ENCODE peak calls at places on chromosomes 3 and 15, in nine cellular contexts. K is left ventricle myocardium inferior, G is transverse colon, D is stomach, Z is PC-3, N is psoas muscle, L is sigmoid colon, M is lower lobe of right lung, W is IMR-90. V is an unnamed sample.
A peak's percentile ranks its signal among the peaks of the same experiment; 100 is the strongest.

GRCh38 chr15:46892621-46893160 is 824.6 kb upstream of the SEMA6D start:
- DNase-seq in K (no peak), G (no peak), D (no peak), Z (peak; percentile 51), N (no peak), L (no peak), M (no peak), W (no peak), V (no peak)

GRCh38 chr15:70470556-70471191 is 292.7 kb downstream of the UACA start:
- DNase-seq in K (no peak), G (no peak), D (no peak), Z (peak; percentile 44), N (no peak), L (no peak), M (no peak), W (no peak), V (no peak)

GRCh38 chr3:124691599-124691998 is 38.7 kb upstream of the UMPS start:
- DNase-seq in K (no peak), G (no peak), D (no peak), Z (no peak), N (no peak), L (no peak), M (no peak), W (no peak), V (no peak)

GRCh38 chr3:122921791-122922651 is 105.5 kb downstream of the SEMA5B start:
- DNase-seq in K (no peak), G (no peak), D (no peak), Z (no peak), N (no peak), L (peak; percentile 62), M (no peak), W (no peak), V (peak; percentile 21)

GRCh38 chr15:78709263-78709882 is 68.4 kb upstream of the CHRNB4 start:
- DNase-seq in K (peak; percentile 62), G (peak; percentile 75), D (peak; percentile 78), Z (peak; percentile 74), N (peak; percentile 61), L (peak; percentile 88), M (peak; percentile 82), W (peak; percentile 7), V (no peak)

GRCh38 chr3:82802501-82802900 is 1041.1 kb upstream of the GBE1 start:
- DNase-seq in K (no peak), G (no peak), D (no peak), Z (peak; percentile 57), N (no peak), L (no peak), M (no peak), W (no peak), V (no peak)

GRCh38 chr3:135944831-135945230 is 20.7 kb upstream of the PPP2R3A start:
- DNase-seq in K (no peak), G (no peak), D (no peak), Z (no peak), N (no peak), L (no peak), M (no peak), W (peak; percentile 55), V (no peak)

GRCh38 chr3:29642393-29643033 is 361.6 kb downstream of the RBMS3 start:
- DNase-seq in K (no peak), G (peak; percentile 11), D (no peak), Z (peak; percentile 72), N (peak; percentile 19), L (no peak), M (no peak), W (peak; percentile 70), V (no peak)

GRCh38 chr3:56970401-56971002 is 90.0 kb upstream of the SPATA12 start:
- DNase-seq in K (no peak), G (no peak), D (no peak), Z (no peak), N (no peak), L (no peak), M (no peak), W (peak; percentile 18), V (no peak)

GRCh38 chr3:143814358-143814968 is 33.8 kb downstream of the SLC9A9 start:
- DNase-seq in K (no peak), G (no peak), D (no peak), Z (no peak), N (peak; percentile 26), L (no peak), M (no peak), W (no peak), V (no peak)

GRCh38 chr3:14902719-14903118 is 44.7 kb upstream of the NR2C2 start:
- DNase-seq in K (peak; percentile 81), G (peak; percentile 52), D (peak; percentile 49), Z (no peak), N (peak; percentile 66), L (peak; percentile 93), M (peak; percentile 59), W (no peak), V (peak; percentile 55)

GRCh38 chr15:34588046-34588674 is 4.7 kb upstream of the GOLGA8B start:
- DNase-seq in K (no peak), G (peak; percentile 64), D (peak; percentile 64), Z (peak; percentile 80), N (peak; percentile 30), L (peak; percentile 84), M (no peak), W (peak; percentile 80), V (no peak)

GRCh38 chr15:67744331-67745058 is 80.8 kb upstream of the SKOR1 start:
- DNase-seq in K (no peak), G (no peak), D (no peak), Z (no peak), N (no peak), L (no peak), M (no peak), W (no peak), V (no peak)

GRCh38 chr15:67745059-67745993 is 80.0 kb upstream of the SKOR1 start:
- DNase-seq in K (no peak), G (no peak), D (no peak), Z (no peak), N (no peak), L (no peak), M (no peak), W (peak; percentile 45), V (no peak)

GRCh38 chr15:67746450-67746849 is 78.9 kb upstream of the SKOR1 start:
- DNase-seq in K (no peak), G (no peak), D (no peak), Z (peak; percentile 48), N (no peak), L (no peak), M (no peak), W (no peak), V (no peak)

GRCh38 chr15:67747949-67748348 is 77.4 kb upstream of the SKOR1 start:
- DNase-seq in K (no peak), G (no peak), D (no peak), Z (no peak), N (no peak), L (no peak), M (no peak), W (no peak), V (no peak)

GRCh38 chr15:67746022-67746421 is 79.3 kb upstream of the SKOR1 start:
- DNase-seq in K (no peak), G (no peak), D (no peak), Z (no peak), N (no peak), L (no peak), M (no peak), W (peak; percentile 36), V (no peak)
- H3K4me1 ChIP-seq in K (no peaks in the 10 kb centered on the region), G (peaks cover 6% of the 10 kb centered on the region), D (peaks cover 24% of the 10 kb centered on the region), Z (peaks cover 9% of the 10 kb centered on the region), N (no peaks in the 10 kb centered on the region), L (no peaks in the 10 kb centered on the region), M (peaks cover 14% of the 10 kb centered on the region), W (no peaks in the 10 kb centered on the region), V (no peaks in the 10 kb centered on the region)

DNA sequence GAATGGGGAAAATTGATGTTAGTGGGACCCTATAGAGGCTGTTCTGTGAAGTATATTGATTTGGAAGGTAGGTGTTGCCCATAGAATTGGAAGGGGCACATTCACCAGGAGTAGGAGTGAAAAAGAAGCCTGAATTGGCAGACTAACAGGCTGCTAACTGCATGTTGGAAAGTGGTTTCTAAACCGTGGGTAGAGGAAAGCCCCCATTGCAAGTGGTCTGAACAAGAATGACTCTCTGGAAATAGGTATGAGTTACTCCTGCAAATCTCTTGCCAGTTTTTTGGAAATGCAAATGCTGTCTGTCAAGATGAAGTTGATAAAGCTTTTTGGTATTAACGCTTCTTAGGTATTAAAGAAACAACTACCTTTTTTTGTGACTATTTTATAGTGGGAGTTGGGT is 3.5 kb downstream of the UBE2E1 start:
- DNase-seq in K (no peak), G (no peak), D (no peak), Z (peak; percentile 22), N (no peak), L (no peak), M (no peak), W (no peak), V (no peak)
- H3K4me3 ChIP-seq in K (peak overlapping the region; percentile 95), G (no peak overlapping the region), D (peak overlapping the region; percentile 67), Z (peak overlapping the region; percentile 90), N (peak overlapping the region; percentile 82), L (no peak overlapping the region), M (no peak overlapping the region), W (no peak overlapping the region), V (no peak overlapping the region)

DNA sequence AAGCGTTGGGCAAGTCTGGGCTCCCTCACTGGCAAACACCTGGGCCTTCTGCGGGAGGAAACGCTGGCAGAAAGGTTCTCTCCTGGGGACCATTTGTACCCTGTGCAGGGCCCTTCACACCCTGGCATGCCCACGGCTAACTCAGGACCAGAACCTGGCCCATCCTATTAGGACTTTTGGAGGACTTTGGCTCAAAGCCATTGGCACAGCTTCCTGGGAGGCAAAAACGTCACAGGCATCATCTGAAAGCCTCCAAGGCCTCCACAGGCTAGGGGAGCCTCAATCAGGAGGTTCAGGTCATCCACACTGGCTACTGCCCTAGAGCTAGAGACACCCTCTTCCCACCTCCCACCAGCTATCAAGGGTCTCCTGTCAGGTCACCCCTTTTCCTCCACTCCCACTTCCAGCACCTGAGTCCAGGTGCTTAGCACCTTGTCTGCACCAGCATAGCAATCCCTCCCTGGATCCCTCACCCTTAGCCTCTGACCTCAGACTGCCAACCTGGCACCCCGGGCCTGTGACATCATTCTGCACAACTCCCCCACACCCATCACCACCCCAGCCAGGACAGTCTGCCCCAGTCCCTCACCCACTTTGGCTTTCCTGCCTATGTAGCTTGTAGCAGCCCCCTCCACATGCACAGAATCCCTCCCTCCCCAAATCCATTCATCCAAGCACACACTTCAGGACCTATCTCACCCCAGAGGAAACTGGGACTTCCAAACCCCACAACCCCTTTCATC is 644 bp upstream of the PLXNB1 start:
- DNase-seq in K (no peak), G (peak; percentile 23), D (no peak), Z (peak; percentile 30), N (no peak), L (peak; percentile 81), M (peak; percentile 26), W (no peak), V (peak; percentile 88)
- H3K4me1 ChIP-seq in K (peaks cover 64% of the 10 kb centered on the region), G (peaks cover 59% of the 10 kb centered on the region), D (peaks cover 58% of the 10 kb centered on the region), Z (peaks cover 25% of the 10 kb centered on the region), N (peaks cover 4% of the 10 kb centered on the region), L (no peaks in the 10 kb centered on the region), M (peaks cover 61% of the 10 kb centered on the region), W (peaks cover 23% of the 10 kb centered on the region), V (peaks cover 74% of the 10 kb centered on the region)

DNA sequence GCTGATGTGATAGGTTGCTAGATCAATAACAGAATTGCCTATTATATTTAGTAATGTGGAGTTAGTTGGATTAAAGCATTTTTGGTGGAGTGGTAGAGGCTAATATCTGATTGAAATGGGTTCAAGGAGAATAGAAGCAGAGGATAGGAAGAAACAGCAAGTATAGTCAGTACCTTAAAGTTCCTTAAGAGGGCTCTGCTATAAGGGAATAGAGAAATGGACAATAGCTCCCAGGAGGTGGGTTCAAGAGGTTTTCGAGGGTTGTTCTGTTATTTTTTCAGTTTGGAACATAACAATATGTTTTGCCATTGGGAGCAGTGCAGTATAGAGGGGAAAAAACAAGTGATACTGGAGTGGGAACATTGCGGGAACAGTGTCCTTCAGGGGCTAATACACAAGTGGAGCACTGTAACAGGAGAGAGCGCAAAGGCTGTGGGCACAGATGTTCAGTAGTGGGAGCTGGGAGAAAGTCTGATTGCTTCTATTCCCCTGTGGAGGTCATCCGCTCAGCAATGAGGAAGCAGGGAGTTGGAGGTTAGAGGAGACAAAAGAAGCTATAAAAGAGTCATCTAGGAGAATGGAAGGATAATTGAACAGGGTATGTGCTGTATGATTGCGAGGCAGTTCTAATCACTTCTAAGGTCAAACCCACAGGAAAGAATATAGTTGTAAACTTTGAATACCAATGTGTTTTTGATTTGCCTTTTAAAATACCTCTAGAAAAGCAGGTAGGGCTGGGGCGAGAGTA is 3.3 kb downstream of the MRPS11 start:
- DNase-seq in K (no peak), G (no peak), D (no peak), Z (no peak), N (no peak), L (no peak), M (no peak), W (no peak), V (no peak)
- H3K4me3 ChIP-seq in K (no peak overlapping the region), G (no peak overlapping the region), D (no peak overlapping the region), Z (no peak overlapping the region), N (no peak overlapping the region), L (no peak overlapping the region), M (no peak overlapping the region), W (no peak overlapping the region), V (no peak overlapping the region)